ENCODE peak calls at places on chromosomes 12 and 14, in six cellular contexts. I is BE2C; Q is heart left ventricle; K is DND-41; Z is CD8-positive, alpha-beta T cell; V is transverse colon. Y is an unnamed sample. For H3K36me3, the result is how much of the 10 kb centered on the place peaks cover.

GRCh38 chr14:99259327-99259726 is 12.7 kb downstream of the BCL11B start:
- DNase-seq in I (no peak), Q (no peak), K (no peak), Z (no peak), V (no peak), Y (no peak)

GRCh38 chr14:65676361-65677014 is 264.0 kb downstream of the FUT8 start:
- DNase-seq in I (no peak), Q (no peak), K (no peak), Z (no peak), V (no peak), Y (no peak)

GRCh38 chr14:100878271-100879146 is 25.0 kb downstream of the RTL1 start:
- DNase-seq in I (no peak), Q (no peak), K (no peak), Z (no peak), V (no peak), Y (no peak)

GRCh38 chr12:64912501-64912900 is 88.1 kb downstream of the TBC1D30 start:
- DNase-seq in I (no peak), Q (no peak), K (no peak), Z (no peak), V (no peak), Y (no peak)

GRCh38 chr12:56590237-56590830 is 39.8 kb downstream of the BAZ2A start:
- DNase-seq in I (peak), Q (no peak), K (peak), Z (no peak), V (no peak), Y (no peak)

GRCh38 chr12:123971770-123972447 is 722 bp downstream of the CCDC92 start:
- DNase-seq in I (peak), Q (peak), K (peak), Z (peak), V (peak), Y (peak)

GRCh38 chr12:53170876-53171724 is 9.4 kb upstream of the ZNF740 start:
- DNase-seq in I (peak), Q (no peak), K (no peak), Z (no peak), V (no peak), Y (no peak)

GRCh38 chr14:34489324-34489723 is 27.3 kb upstream of the SPTSSA start:
- DNase-seq in I (no peak), Q (no peak), K (no peak), Z (no peak), V (no peak), Y (no peak)

GRCh38 chr12:76018672-76019071 is 12.9 kb downstream of the PHLDA1 start:
- DNase-seq in I (no peak), Q (no peak), K (no peak), Z (no peak), V (no peak), Y (no peak)

GRCh38 chr12:123273166-123273565 is 1.5 kb upstream of the CDK2AP1 start:
- DNase-seq in I (no peak), Q (no peak), K (no peak), Z (no peak), V (no peak), Y (no peak)

GRCh38 chr14:49294736-49295135 is 291.4 kb downstream of the RPS29 start:
- DNase-seq in I (no peak), Q (no peak), K (no peak), Z (no peak), V (no peak), Y (no peak)

GRCh38 chr12:105522166-105522825 is 191.8 kb downstream of the C12orf75 start:
- DNase-seq in I (no peak), Q (no peak), K (no peak), Z (no peak), V (no peak), Y (no peak)

GRCh38 chr12:113485330-113485729 is 13.7 kb upstream of the LHX5 start:
- DNase-seq in I (no peak), Q (no peak), K (no peak), Z (no peak), V (no peak), Y (no peak)

GRCh38 chr14:37819155-37820015 is 224.0 kb downstream of the TTC6 start:
- DNase-seq in I (no peak), Q (no peak), K (no peak), Z (no peak), V (no peak), Y (no peak)

GRCh38 chr12:25852792-25853191 is 105.7 kb upstream of the RASSF8 start:
- DNase-seq in I (no peak), Q (no peak), K (no peak), Z (no peak), V (no peak), Y (no peak)

GRCh38 chr12:32418903-32419519 is 19.7 kb downstream of the FGD4 start:
- DNase-seq in I (no peak), Q (no peak), K (no peak), Z (no peak), V (no peak), Y (no peak)

GRCh38 chr12:128791395-128792322 is 32.1 kb downstream of the SLC15A4 start:
- DNase-seq in I (no peak), Q (no peak), K (no peak), Z (no peak), V (peak), Y (peak)

GRCh38 chr12:85836716-85837100 is 499 bp upstream of the RASSF9 start:
- DNase-seq in I (no peak), Q (no peak), K (no peak), Z (no peak), V (no peak), Y (no peak)

GRCh38 chr12:119115296-119115905 is 63.3 kb upstream of the HSPB8 start:
- DNase-seq in I (peak), Q (peak), K (peak), Z (no peak), V (peak), Y (no peak)

GRCh38 chr14:31300296-31300695 is 92.7 kb upstream of the HECTD1 start:
- DNase-seq in I (no peak), Q (no peak), K (no peak), Z (no peak), V (no peak), Y (no peak)

GRCh38 chr12:1607940-1608782 is 13.8 kb upstream of the FBXL14 start:
- DNase-seq in I (no peak), Q (no peak), K (no peak), Z (no peak), V (no peak), Y (no peak)

GRCh38 chr12:106362971-106363370 is 5.4 kb downstream of the POLR3B start:
- DNase-seq in I (no peak), Q (no peak), K (no peak), Z (no peak), V (no peak), Y (no peak)

GRCh38 chr12:5010130-5010529 is 33.5 kb upstream of the KCNA5 start:
- DNase-seq in I (no peak), Q (no peak), K (no peak), Z (no peak), V (no peak), Y (no peak)

GRCh38 chr12:107320929-107321618 is 227.7 kb upstream of the CRY1 start:
- DNase-seq in I (no peak), Q (no peak), K (peak), Z (peak), V (peak), Y (no peak)

GRCh38 chr12:2682301-2683282 is 112.2 kb upstream of the FKBP4 start:
- DNase-seq in I (peak), Q (no peak), K (peak), Z (peak), V (peak), Y (no peak)

GRCh38 chr12:9971158-9971557 is at the start of gene CLEC12A:
- DNase-seq in I (no peak), Q (no peak), K (no peak), Z (no peak), V (no peak), Y (no peak)

GRCh38 chr12:65824314-65824563 is at the start of gene HMGA2:
- DNase-seq in I (peak), Q (no peak), K (no peak), Z (no peak), V (no peak), Y (no peak)

GRCh38 chr14:100063314-100063941 is 1.8 kb upstream of the EVL start:
- DNase-seq in I (no peak), Q (no peak), K (no peak), Z (no peak), V (no peak), Y (no peak)

GRCh38 chr12:124196236-124196635 is 98.7 kb upstream of the RFLNA start:
- DNase-seq in I (no peak), Q (no peak), K (no peak), Z (no peak), V (no peak), Y (no peak)

GRCh38 chr12:51004504-51004903 is 21.7 kb downstream of the SLC11A2 start:
- DNase-seq in I (no peak), Q (no peak), K (no peak), Z (no peak), V (no peak), Y (no peak)

DNA sequence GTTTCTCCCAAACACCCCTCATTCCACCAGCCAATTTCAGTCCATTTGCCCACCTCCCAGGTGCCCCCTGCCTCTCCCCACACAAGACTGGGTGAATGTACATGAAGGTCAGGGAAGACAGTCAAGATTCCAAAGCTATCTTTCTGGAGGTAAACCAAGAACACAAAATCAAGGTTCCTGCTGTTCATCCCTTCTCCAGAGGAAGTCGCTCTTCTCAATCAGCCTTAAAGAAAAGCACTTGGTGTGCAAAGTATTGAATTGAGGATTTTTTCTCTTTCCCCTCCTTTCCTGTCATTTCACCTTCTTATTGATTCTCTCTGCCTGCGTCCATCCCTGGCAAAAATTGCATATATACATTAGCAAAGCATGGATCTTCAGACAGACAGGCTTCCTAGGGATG is 4.5 kb downstream of the GRIN2B start:
- DNase-seq in I (no peak), Q (no peak), K (no peak), Z (no peak), V (no peak), Y (no peak)
- TF ChIP-seq CTCF in I (peak), Q (no peak), K (no peak), Z (no peak), V (no peak), Y (no peak)

DNA sequence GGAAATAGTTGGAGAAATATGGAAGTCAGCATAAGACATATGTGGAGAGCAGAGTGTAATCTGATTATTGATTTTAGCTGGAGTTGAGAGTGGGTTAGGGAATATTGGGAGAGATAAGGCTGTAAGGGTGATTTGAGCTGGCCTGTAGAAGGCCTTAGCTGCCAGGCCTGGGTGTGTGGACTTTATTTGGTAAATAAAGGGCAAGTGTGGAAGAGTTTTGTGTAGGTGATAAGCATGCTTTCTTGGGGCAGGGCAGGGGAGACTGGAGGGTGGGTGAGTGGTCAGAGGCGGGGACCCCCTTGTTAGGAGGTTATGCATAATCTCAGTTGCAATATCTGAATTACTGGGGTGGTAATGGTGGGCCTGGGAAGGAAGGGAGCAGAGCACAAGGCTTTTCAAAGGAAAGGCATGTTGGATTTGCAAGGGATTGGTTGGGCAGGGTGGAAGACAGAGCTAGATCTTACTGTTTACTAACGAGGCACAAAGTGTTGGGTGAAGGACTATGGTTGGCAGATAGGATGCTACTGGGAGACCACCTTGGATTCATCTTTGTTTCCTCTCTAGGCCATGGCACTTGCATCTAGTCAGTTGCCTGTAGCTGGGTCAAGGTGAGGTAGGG is 5.5 kb downstream of the KHNYN start:
- DNase-seq in I (no peak), Q (no peak), K (no peak), Z (no peak), V (no peak), Y (no peak)
- H3K36me3 ChIP-seq in I (under half), Q (under half), K (half or more), Z (half or more), V (under half), Y (under half)

DNA sequence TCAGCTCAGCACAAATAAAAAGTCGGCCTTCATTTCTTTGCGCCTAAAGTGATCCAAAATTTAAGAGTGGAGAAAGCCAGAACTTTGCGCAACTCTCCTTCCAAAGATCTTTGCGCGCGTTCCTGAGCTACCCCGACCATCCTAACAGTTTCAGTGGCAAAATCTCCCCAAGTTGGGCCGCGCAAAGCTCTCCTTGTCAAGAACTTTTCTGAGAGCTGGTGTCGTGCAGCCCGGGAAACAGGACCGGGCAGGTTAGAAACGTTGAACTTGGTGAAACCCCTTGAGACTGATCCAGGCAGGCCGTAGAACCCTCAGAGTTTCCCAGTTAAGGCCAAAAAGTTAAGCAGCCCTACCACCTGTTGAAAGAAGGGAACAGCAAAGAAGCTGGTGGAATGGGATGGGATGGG is 984 bp downstream of the DBX2 start:
- DNase-seq in I (no peak), Q (no peak), K (no peak), Z (no peak), V (no peak), Y (peak)
- H3K4me3 ChIP-seq in I (no peak), Q (peak), K (no peak), Z (no peak), V (no peak), Y (no peak)

GRCh38 chr12:48198619-48198973 is 4.5 kb downstream of the OR10AD1 start:
- DNase-seq in I (no peak), Q (peak), K (no peak), Z (peak), V (peak), Y (no peak)

GRCh38 chr12:48197549-48197966 is 5.5 kb downstream of the OR10AD1 start:
- DNase-seq in I (peak), Q (no peak), K (no peak), Z (peak), V (no peak), Y (no peak)

GRCh38 chr12:48199784-48200198 is 3.3 kb downstream of the OR10AD1 start:
- DNase-seq in I (no peak), Q (no peak), K (no peak), Z (no peak), V (no peak), Y (no peak)

GRCh38 chr12:48198985-48199384 is 4.1 kb downstream of the OR10AD1 start:
- DNase-seq in I (no peak), Q (no peak), K (no peak), Z (no peak), V (no peak), Y (no peak)

GRCh38 chr12:48197967-48198618 is 5.0 kb downstream of the OR10AD1 start:
- DNase-seq in I (peak), Q (peak), K (no peak), Z (peak), V (peak), Y (peak)
- TF ChIP-seq CTCF in I (peak), Q (no peak), K (no peak), Z (no peak), V (peak), Y (no peak)

DNA sequence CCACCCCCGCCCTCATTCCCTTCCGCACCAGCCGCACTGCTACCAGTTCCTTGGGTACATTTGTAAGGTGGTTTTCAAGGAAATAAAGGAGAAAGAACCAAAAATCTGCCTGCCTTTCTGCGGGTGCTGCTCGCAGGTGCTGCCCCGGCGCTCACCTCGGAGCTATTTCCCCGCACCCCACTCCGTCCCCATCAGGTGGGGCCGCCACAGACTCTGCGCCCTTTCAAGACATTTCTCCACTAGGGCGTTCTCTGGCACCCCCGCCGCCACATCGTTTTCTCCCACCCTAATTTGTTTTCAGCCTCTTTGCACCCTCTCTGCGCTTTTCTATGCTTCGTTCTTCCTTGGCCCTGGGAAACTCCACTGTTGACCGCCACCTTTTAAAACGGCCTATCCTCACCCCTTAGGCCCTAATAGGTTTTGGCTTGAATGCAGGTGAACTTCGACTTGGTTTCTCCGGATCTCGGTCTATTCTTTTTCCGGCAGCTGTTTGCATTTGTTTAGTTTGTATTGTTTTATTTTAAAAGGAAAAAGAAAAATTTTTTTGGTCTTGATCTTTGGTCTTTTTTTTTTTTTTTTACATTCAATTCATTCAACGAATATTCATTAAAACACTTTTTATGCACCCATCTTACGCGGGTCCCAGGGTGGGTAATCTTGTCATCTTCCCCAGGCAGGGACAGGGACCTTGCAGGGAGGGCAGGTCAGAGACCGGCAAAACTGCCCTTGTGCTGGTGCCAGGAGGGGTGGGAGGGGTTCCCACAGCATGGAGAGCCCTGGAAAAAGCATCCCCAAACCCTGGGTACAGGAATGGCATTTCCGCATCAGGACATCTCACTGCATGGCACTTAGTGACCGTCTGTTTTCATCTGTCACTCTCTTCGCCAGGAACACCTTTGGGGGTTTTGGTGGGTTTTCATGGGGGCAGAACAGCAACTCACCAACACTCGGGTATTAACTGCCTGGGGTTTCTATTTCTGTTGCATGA is 3.1 kb downstream of the VSX2 start:
- DNase-seq in I (no peak), Q (no peak), K (no peak), Z (no peak), V (no peak), Y (no peak)
- H3K36me3 ChIP-seq in I (under half), Q (under half), K (under half), Z (under half), V (under half), Y (under half)

GRCh38 chr14:96204151-96205058 is at the start of gene BDKRB2:
- DNase-seq in I (peak), Q (peak), K (no peak), Z (no peak), V (peak), Y (no peak)
- H3K4me3 ChIP-seq in I (peak), Q (peak), K (no peak), Z (no peak), V (peak), Y (no peak)

GRCh38 chr12:116524964-116525379 is 34.2 kb upstream of the MAP1LC3B2 start:
- DNase-seq in I (no peak), Q (no peak), K (no peak), Z (no peak), V (no peak), Y (no peak)
- TF ChIP-seq CTCF in I (no peak), Q (no peak), K (no peak), Z (no peak), V (no peak), Y (no peak)

GRCh38 chr14:68895304-68895703 is 83.8 kb downstream of the ACTN1 start:
- DNase-seq in I (no peak), Q (no peak), K (no peak), Z (no peak), V (no peak), Y (no peak)
- H3K36me3 ChIP-seq in I (half or more), Q (under half), K (half or more), Z (half or more), V (under half), Y (under half)

Y was measured in GM06990.